ENCODE peak calls at places on chromosomes 16 and 17, in eight cellular contexts. One of them, this sample, is unnamed.
A peak's percentile ranks its signal among the peaks of the same experiment; 100 is the strongest.

GRCh38 chr17:13590441-13590840 is 11.3 kb downstream of the HS3ST3A1 start:
- DNase-seq in IMR-90: peak; percentile 22
- DNase-seq in colonic mucosa: no peak
- DNase-seq in keratinocyte: no peak
- DNase-seq in endothelial cell of umbilical vein: no peak
- DNase-seq in mammary epithelial cell: no peak
- DNase-seq in H9: no peak
- DNase-seq in neural progenitor cell: no peak
- DNase-seq in this sample: no peak

GRCh38 chr16:3839402-3840184 is 40.9 kb downstream of the CREBBP start:
- DNase-seq in endothelial cell of umbilical vein: no peak
- DNase-seq in neural progenitor cell: no peak
- DNase-seq in keratinocyte: no peak
- DNase-seq in mammary epithelial cell: no peak
- DNase-seq in IMR-90: no peak
- DNase-seq in colonic mucosa: no peak
- DNase-seq in H9: no peak
- DNase-seq in this sample: no peak

GRCh38 chr16:57009641-57010170 is 20.3 kb downstream of the NLRC5 start:
- DNase-seq in mammary epithelial cell: no peak
- DNase-seq in endothelial cell of umbilical vein: no peak
- DNase-seq in IMR-90: no peak
- DNase-seq in colonic mucosa: no peak
- DNase-seq in neural progenitor cell: no peak
- DNase-seq in keratinocyte: no peak
- DNase-seq in H9: no peak
- DNase-seq in this sample: no peak

GRCh38 chr16:66522816-66523590 is 26.9 kb downstream of the TK2 start:
- DNase-seq in endothelial cell of umbilical vein: no peak
- DNase-seq in IMR-90: no peak
- DNase-seq in keratinocyte: no peak
- DNase-seq in colonic mucosa: no peak
- DNase-seq in H9: no peak
- DNase-seq in neural progenitor cell: no peak
- DNase-seq in mammary epithelial cell: no peak
- DNase-seq in this sample: no peak

GRCh38 chr16:73217654-73218053 is 169.7 kb upstream of the ZFHX3 start:
- DNase-seq in IMR-90: no peak
- DNase-seq in H9: no peak
- DNase-seq in keratinocyte: no peak
- DNase-seq in mammary epithelial cell: no peak
- DNase-seq in colonic mucosa: no peak
- DNase-seq in endothelial cell of umbilical vein: no peak
- DNase-seq in neural progenitor cell: peak; percentile 67
- DNase-seq in this sample: peak; percentile 8

GRCh38 chr17:82276951-82277350 is 3.5 kb upstream of the CSNK1D start:
- DNase-seq in neural progenitor cell: no peak
- DNase-seq in endothelial cell of umbilical vein: no peak
- DNase-seq in mammary epithelial cell: no peak
- DNase-seq in H9: no peak
- DNase-seq in keratinocyte: no peak
- DNase-seq in IMR-90: no peak
- DNase-seq in colonic mucosa: no peak
- DNase-seq in this sample: no peak

GRCh38 chr16:30377812-30378235 is 3.2 kb downstream of the MYL11 start:
- DNase-seq in neural progenitor cell: peak; percentile 92
- DNase-seq in IMR-90: peak; percentile 85
- DNase-seq in H9: peak; percentile 93
- DNase-seq in mammary epithelial cell: peak; percentile 59
- DNase-seq in keratinocyte: no peak
- DNase-seq in endothelial cell of umbilical vein: peak; percentile 92
- DNase-seq in colonic mucosa: peak; percentile 94
- DNase-seq in this sample: peak; percentile 92

GRCh38 chr17:44555056-44555455 is 2.2 kb upstream of the FZD2 start:
- DNase-seq in mammary epithelial cell: no peak
- DNase-seq in H9: no peak
- DNase-seq in IMR-90: no peak
- DNase-seq in endothelial cell of umbilical vein: no peak
- DNase-seq in neural progenitor cell: no peak
- DNase-seq in keratinocyte: no peak
- DNase-seq in colonic mucosa: no peak
- DNase-seq in this sample: no peak

GRCh38 chr17:67476787-67477335 is 99.8 kb downstream of the PITPNC1 start:
- DNase-seq in keratinocyte: no peak
- DNase-seq in H9: no peak
- DNase-seq in IMR-90: no peak
- DNase-seq in neural progenitor cell: no peak
- DNase-seq in endothelial cell of umbilical vein: no peak
- DNase-seq in colonic mucosa: no peak
- DNase-seq in mammary epithelial cell: no peak
- DNase-seq in this sample: no peak

GRCh38 chr17:67477687-67478086 is 100.6 kb downstream of the PITPNC1 start:
- DNase-seq in colonic mucosa: no peak
- DNase-seq in keratinocyte: peak; percentile 63
- DNase-seq in endothelial cell of umbilical vein: no peak
- DNase-seq in neural progenitor cell: no peak
- DNase-seq in mammary epithelial cell: peak; percentile 76
- DNase-seq in IMR-90: peak; percentile 80
- DNase-seq in H9: no peak
- DNase-seq in this sample: peak; percentile 23

GRCh38 chr17:67475161-67475887 is 98.2 kb downstream of the PITPNC1 start:
- DNase-seq in mammary epithelial cell: peak; percentile 64
- DNase-seq in keratinocyte: peak; percentile 23
- DNase-seq in neural progenitor cell: peak; percentile 73
- DNase-seq in endothelial cell of umbilical vein: peak; percentile 81
- DNase-seq in IMR-90: peak; percentile 72
- DNase-seq in H9: peak; percentile 85
- DNase-seq in colonic mucosa: peak; percentile 84
- DNase-seq in this sample: peak; percentile 72

GRCh38 chr17:67479119-67479517 is 102.0 kb downstream of the PITPNC1 start:
- DNase-seq in keratinocyte: no peak
- DNase-seq in IMR-90: no peak
- DNase-seq in mammary epithelial cell: no peak
- DNase-seq in H9: peak; percentile 23
- DNase-seq in neural progenitor cell: no peak
- DNase-seq in colonic mucosa: no peak
- DNase-seq in endothelial cell of umbilical vein: no peak
- DNase-seq in this sample: no peak

GRCh38 chr17:67478266-67479118 is 101.4 kb downstream of the PITPNC1 start:
- DNase-seq in IMR-90: no peak
- DNase-seq in endothelial cell of umbilical vein: no peak
- DNase-seq in neural progenitor cell: no peak
- DNase-seq in mammary epithelial cell: no peak
- DNase-seq in colonic mucosa: no peak
- DNase-seq in H9: peak; percentile 25
- DNase-seq in keratinocyte: no peak
- DNase-seq in this sample: no peak
- H3K4me1 ChIP-seq in IMR-90: peaks cover 8% of the 10 kb centered on the region
- H3K4me1 ChIP-seq in endothelial cell of umbilical vein: peaks cover 18% of the 10 kb centered on the region
- H3K4me1 ChIP-seq in neural progenitor cell: peaks cover 34% of the 10 kb centered on the region
- H3K4me1 ChIP-seq in mammary epithelial cell: peaks cover 24% of the 10 kb centered on the region
- H3K4me1 ChIP-seq in colonic mucosa: no peaks in the 10 kb centered on the region
- H3K4me1 ChIP-seq in H9: peaks cover 5% of the 10 kb centered on the region
- H3K4me1 ChIP-seq in keratinocyte: peaks cover 19% of the 10 kb centered on the region
- H3K4me1 ChIP-seq in this sample: peaks cover 26% of the 10 kb centered on the region

GRCh38 chr17:61230461-61230860 is 169.2 kb upstream of the TBX2 start:
- DNase-seq in colonic mucosa: no peak
- DNase-seq in mammary epithelial cell: no peak
- DNase-seq in neural progenitor cell: no peak
- DNase-seq in endothelial cell of umbilical vein: no peak
- DNase-seq in keratinocyte: no peak
- DNase-seq in IMR-90: no peak
- DNase-seq in H9: no peak
- DNase-seq in this sample: no peak
- H3K9me3 ChIP-seq in colonic mucosa: no peaks in the 10 kb centered on the region
- H3K9me3 ChIP-seq in mammary epithelial cell: no peaks in the 10 kb centered on the region
- H3K9me3 ChIP-seq in neural progenitor cell: no peaks in the 10 kb centered on the region
- H3K9me3 ChIP-seq in endothelial cell of umbilical vein: no peaks in the 10 kb centered on the region
- H3K9me3 ChIP-seq in keratinocyte: no peaks in the 10 kb centered on the region
- H3K9me3 ChIP-seq in IMR-90: no peaks in the 10 kb centered on the region
- H3K9me3 ChIP-seq in H9: no peaks in the 10 kb centered on the region
- H3K9me3 ChIP-seq in this sample: no peaks in the 10 kb centered on the region

DNA sequence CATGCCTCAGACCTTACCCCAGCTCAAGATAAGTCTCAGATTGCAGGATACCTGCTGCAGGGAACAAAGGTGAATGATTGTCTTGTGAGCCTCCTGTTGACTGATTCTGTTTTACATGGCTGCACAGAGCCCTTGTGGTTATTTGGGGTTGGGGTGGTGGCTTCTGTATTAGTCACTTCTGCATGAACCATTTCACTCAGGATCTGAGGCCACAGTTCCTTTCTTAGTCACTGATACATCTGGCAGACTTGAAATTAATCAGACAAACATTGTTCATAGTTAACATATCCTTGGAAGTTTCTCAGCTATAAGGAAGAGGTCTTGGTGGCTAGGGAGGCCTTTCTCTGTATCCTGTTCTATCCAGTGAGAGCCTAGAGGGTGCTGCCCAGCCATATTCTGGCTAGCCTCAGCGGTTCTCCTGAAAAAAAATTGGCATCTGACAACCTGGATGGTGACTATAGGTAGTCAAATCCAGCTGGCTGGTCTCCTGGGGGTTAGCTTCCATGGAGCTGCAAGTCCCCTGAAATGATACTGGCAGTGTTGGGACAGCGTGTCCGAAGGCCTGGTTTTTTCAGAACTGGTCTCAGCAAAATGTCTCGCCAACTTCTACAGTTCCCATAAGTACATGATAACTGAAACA is 8.4 kb upstream of the PLK1 start:
- DNase-seq in endothelial cell of umbilical vein: peak; percentile 48
- DNase-seq in keratinocyte: peak; percentile 71
- DNase-seq in mammary epithelial cell: peak; percentile 94
- DNase-seq in H9: no peak
- DNase-seq in neural progenitor cell: no peak
- DNase-seq in colonic mucosa: no peak
- DNase-seq in IMR-90: peak; percentile 95
- DNase-seq in this sample: peak; percentile 44
- H3K9ac ChIP-seq in endothelial cell of umbilical vein: no peak overlapping the region
- H3K9ac ChIP-seq in keratinocyte: peak overlapping the region; percentile 24
- H3K9ac ChIP-seq in mammary epithelial cell: no peak overlapping the region
- H3K9ac ChIP-seq in H9: no peak overlapping the region
- H3K9ac ChIP-seq in neural progenitor cell: no peak overlapping the region
- H3K9ac ChIP-seq in colonic mucosa: no peak overlapping the region
- H3K9ac ChIP-seq in IMR-90: no peak overlapping the region
- H3K9ac ChIP-seq in this sample: peak overlapping the region; percentile 17

GRCh38 chr17:48502901-48503300 is 27.9 kb downstream of the HOXB1 start:
- DNase-seq in endothelial cell of umbilical vein: no peak
- DNase-seq in colonic mucosa: no peak
- DNase-seq in neural progenitor cell: no peak
- DNase-seq in mammary epithelial cell: no peak
- DNase-seq in keratinocyte: no peak
- DNase-seq in H9: no peak
- DNase-seq in IMR-90: no peak
- DNase-seq in this sample: no peak

GRCh38 chr17:48503747-48504146 is 27.1 kb downstream of the HOXB1 start:
- DNase-seq in colonic mucosa: no peak
- DNase-seq in keratinocyte: no peak
- DNase-seq in IMR-90: peak; percentile 94
- DNase-seq in mammary epithelial cell: no peak
- DNase-seq in H9: no peak
- DNase-seq in endothelial cell of umbilical vein: no peak
- DNase-seq in neural progenitor cell: no peak
- DNase-seq in this sample: no peak

GRCh38 chr17:48500435-48501426 is 30.1 kb downstream of the HOXB1 start:
- DNase-seq in colonic mucosa: no peak
- DNase-seq in neural progenitor cell: no peak
- DNase-seq in endothelial cell of umbilical vein: no peak
- DNase-seq in mammary epithelial cell: no peak
- DNase-seq in IMR-90: peak; percentile 64
- DNase-seq in H9: peak; percentile 61
- DNase-seq in keratinocyte: no peak
- DNase-seq in this sample: no peak

GRCh38 chr17:48499743-48500434 is 30.9 kb downstream of the HOXB1 start:
- DNase-seq in H9: no peak
- DNase-seq in IMR-90: peak; percentile 65
- DNase-seq in colonic mucosa: no peak
- DNase-seq in mammary epithelial cell: no peak
- DNase-seq in keratinocyte: no peak
- DNase-seq in endothelial cell of umbilical vein: no peak
- DNase-seq in neural progenitor cell: no peak
- DNase-seq in this sample: no peak

GRCh38 chr17:48502312-48502711 is 28.5 kb downstream of the HOXB1 start:
- DNase-seq in IMR-90: no peak
- DNase-seq in H9: no peak
- DNase-seq in endothelial cell of umbilical vein: no peak
- DNase-seq in keratinocyte: no peak
- DNase-seq in mammary epithelial cell: no peak
- DNase-seq in colonic mucosa: no peak
- DNase-seq in neural progenitor cell: no peak
- DNase-seq in this sample: no peak
- H3K4me1 ChIP-seq in IMR-90: peaks cover 36% of the 10 kb centered on the region
- H3K4me1 ChIP-seq in H9: no peaks in the 10 kb centered on the region
- H3K4me1 ChIP-seq in endothelial cell of umbilical vein: peaks cover 6% of the 10 kb centered on the region
- H3K4me1 ChIP-seq in keratinocyte: peaks cover 26% of the 10 kb centered on the region
- H3K4me1 ChIP-seq in mammary epithelial cell: peaks cover 13% of the 10 kb centered on the region
- H3K4me1 ChIP-seq in colonic mucosa: no peaks in the 10 kb centered on the region
- H3K4me1 ChIP-seq in neural progenitor cell: no peaks in the 10 kb centered on the region
- H3K4me1 ChIP-seq in this sample: peaks cover 4% of the 10 kb centered on the region

GRCh38 chr16:35639233-35640205 is 2180.1 kb downstream of the TP53TG3F start:
- DNase-seq in IMR-90: no peak
- DNase-seq in colonic mucosa: no peak
- DNase-seq in endothelial cell of umbilical vein: no peak
- DNase-seq in keratinocyte: peak; percentile 26
- DNase-seq in neural progenitor cell: no peak
- DNase-seq in mammary epithelial cell: no peak
- DNase-seq in H9: no peak
- DNase-seq in this sample: no peak

GRCh38 chr16:35642322-35642835 is 2183.0 kb downstream of the TP53TG3F start:
- DNase-seq in colonic mucosa: no peak
- DNase-seq in mammary epithelial cell: no peak
- DNase-seq in keratinocyte: no peak
- DNase-seq in H9: no peak
- DNase-seq in neural progenitor cell: no peak
- DNase-seq in IMR-90: no peak
- DNase-seq in endothelial cell of umbilical vein: no peak
- DNase-seq in this sample: no peak

GRCh38 chr16:35636831-35637230 is 2177.4 kb downstream of the TP53TG3F start:
- DNase-seq in H9: no peak
- DNase-seq in keratinocyte: no peak
- DNase-seq in neural progenitor cell: no peak
- DNase-seq in mammary epithelial cell: no peak
- DNase-seq in IMR-90: no peak
- DNase-seq in endothelial cell of umbilical vein: no peak
- DNase-seq in colonic mucosa: no peak
- DNase-seq in this sample: no peak

DNA sequence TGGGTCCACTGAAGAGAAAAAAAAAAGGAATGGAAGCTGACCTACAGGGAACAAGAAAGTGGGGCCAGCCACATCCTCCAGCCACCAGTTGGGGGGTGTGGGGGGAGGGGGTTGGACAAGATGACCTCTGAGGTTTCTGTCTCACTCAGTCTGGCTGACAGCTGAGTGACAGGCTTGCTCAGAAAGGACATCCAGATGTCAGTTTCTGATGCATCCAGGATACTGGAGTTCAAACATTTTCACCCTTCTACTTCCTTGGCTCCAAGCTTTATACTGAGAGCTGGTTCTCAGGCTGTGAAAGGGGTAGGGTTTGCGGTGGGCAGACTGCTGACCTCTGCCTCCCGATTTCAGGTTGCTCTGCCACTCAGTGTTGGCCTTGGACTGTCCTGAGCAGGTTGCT is 2178.3 kb downstream of the TP53TG3F start:
- DNase-seq in colonic mucosa: no peak
- DNase-seq in IMR-90: no peak
- DNase-seq in neural progenitor cell: no peak
- DNase-seq in keratinocyte: no peak
- DNase-seq in mammary epithelial cell: no peak
- DNase-seq in endothelial cell of umbilical vein: no peak
- DNase-seq in H9: no peak
- DNase-seq in this sample: no peak
- H3K9me3 ChIP-seq in colonic mucosa: no peaks in the 10 kb centered on the region
- H3K9me3 ChIP-seq in IMR-90: peaks cover 24% of the 10 kb centered on the region
- H3K9me3 ChIP-seq in neural progenitor cell: peaks cover 33% of the 10 kb centered on the region
- H3K9me3 ChIP-seq in keratinocyte: no peaks in the 10 kb centered on the region
- H3K9me3 ChIP-seq in mammary epithelial cell: peaks cover 19% of the 10 kb centered on the region
- H3K9me3 ChIP-seq in endothelial cell of umbilical vein: no peaks in the 10 kb centered on the region
- H3K9me3 ChIP-seq in H9: peaks cover 80% of the 10 kb centered on the region
- H3K9me3 ChIP-seq in this sample: no peaks in the 10 kb centered on the region

This sample was measured in adipocyte.